ENCODE peak calls at places on chromosome 19, in nine cellular contexts. S is effector memory CD4-positive, alpha-beta T cell; O is tibial artery; P is lung; D is heart left ventricle; Y is GM23338; I is breast epithelium; Q is ascending aorta; Z is substantia nigra. E is an unnamed sample.

GRCh38 chr19:577439-578392 is 5.3 kb downstream of the BSG start:
- DNase-seq in Q (no peak), I (no peak), D (no peak), P (no peak), Z (no peak), S (no peak), O (no peak), Y (peak), E (no peak)

GRCh38 chr19:5623397-5624153 is 692 bp downstream of the SAFB start:
- DNase-seq in O (no peak), S (no peak), Q (peak), Y (no peak), P (no peak), I (no peak), D (no peak), Z (no peak), E (no peak)

GRCh38 chr19:11949201-11949600 is 15.6 kb upstream of the ZNF763 start:
- DNase-seq in D (no peak), Q (no peak), Z (no peak), S (no peak), Y (peak), I (no peak), P (no peak), O (no peak), E (no peak)

GRCh38 chr19:8396185-8396562 is 6.0 kb downstream of the RAB11B start:
- DNase-seq in P (no peak), O (no peak), Q (no peak), D (no peak), S (no peak), I (no peak), Z (no peak), Y (no peak), E (no peak)

GRCh38 chr19:4914736-4915501 is 5.6 kb downstream of the UHRF1 start:
- DNase-seq in D (no peak), Y (no peak), I (no peak), O (no peak), Z (no peak), P (peak), S (peak), Q (no peak), E (no peak)

GRCh38 chr19:34734601-34735103 is 609 bp downstream of the ZNF181 start:
- DNase-seq in O (no peak), D (no peak), P (no peak), Q (no peak), S (no peak), I (no peak), Z (no peak), Y (peak), E (no peak)

GRCh38 chr19:10421981-10422461 is 1.7 kb downstream of the PDE4A start:
- DNase-seq in P (no peak), O (no peak), S (no peak), Q (no peak), Z (no peak), D (no peak), Y (no peak), I (no peak), E (no peak)

GRCh38 chr19:33376423-33376822 is 2.9 kb downstream of the CEBPG start:
- DNase-seq in D (peak), Z (no peak), S (no peak), O (peak), P (peak), Y (no peak), I (no peak), Q (peak), E (no peak)

GRCh38 chr19:50460161-50460765 is 16.0 kb upstream of the EMC10 start:
- DNase-seq in Q (no peak), D (no peak), P (no peak), Z (no peak), S (no peak), Y (peak), O (no peak), I (no peak), E (no peak)

GRCh38 chr19:4555657-4556561 is 3.6 kb downstream of the SEMA6B start:
- DNase-seq in P (no peak), Y (peak), O (no peak), Q (no peak), Z (no peak), S (no peak), D (no peak), I (no peak), E (no peak)

GRCh38 chr19:11242864-11243797 is 3.7 kb downstream of the ANGPTL8 start:
- DNase-seq in O (peak), I (peak), Z (peak), Y (peak), D (peak), S (peak), Q (peak), P (peak), E (peak)

GRCh38 chr19:7137120-7137519 is 67.6 kb downstream of the ZNF557 start:
- DNase-seq in Q (peak), I (no peak), Y (no peak), Z (no peak), O (peak), P (no peak), S (no peak), D (no peak), E (no peak)

GRCh38 chr19:48613024-48613851 is 1.6 kb downstream of the FAM83E start:
- DNase-seq in S (no peak), I (no peak), Y (no peak), Z (peak), O (no peak), P (no peak), D (no peak), Q (no peak), E (no peak)

GRCh38 chr19:36819130-36819630 is 19.0 kb downstream of the ZNF790 start:
- DNase-seq in P (no peak), Y (peak), Q (no peak), S (no peak), O (no peak), Z (no peak), I (no peak), D (no peak), E (no peak)

GRCh38 chr19:14248578-14249011 is 42.6 kb upstream of the ADGRL1 start:
- DNase-seq in Y (peak), I (no peak), Z (peak), P (no peak), Q (peak), O (no peak), S (no peak), D (peak), E (peak)

GRCh38 chr19:13036366-13036976 is 41.2 kb downstream of the NFIX start:
- DNase-seq in S (no peak), O (peak), Z (no peak), Y (no peak), P (peak), Q (peak), I (peak), D (peak), E (no peak)

GRCh38 chr19:827314-827709 is 325 bp upstream of the AZU1 start:
- DNase-seq in Q (no peak), I (no peak), P (no peak), Z (no peak), D (no peak), Y (no peak), S (no peak), O (no peak), E (no peak)

GRCh38 chr19:35236638-35237400 is 8.3 kb upstream of the FAM187B start:
- DNase-seq in P (no peak), I (no peak), S (no peak), Z (no peak), Q (no peak), Y (peak), D (no peak), O (no peak), E (no peak)

GRCh38 chr19:43624933-43625332 is 5.5 kb upstream of the ZNF428 start:
- DNase-seq in D (peak), S (peak), Q (peak), Z (no peak), P (peak), O (no peak), Y (peak), I (no peak), E (no peak)

GRCh38 chr19:2611483-2612464 is 90.7 kb downstream of the GNG7 start:
- DNase-seq in Y (no peak), I (no peak), Z (no peak), O (no peak), Q (no peak), P (no peak), S (no peak), D (no peak), E (no peak)

GRCh38 chr19:19468424-19469050 is 46.8 kb downstream of the TSSK6 start:
- DNase-seq in D (no peak), I (no peak), S (no peak), Q (no peak), Y (no peak), Z (no peak), P (no peak), O (no peak), E (no peak)

GRCh38 chr19:33514885-33515485 is 6.6 kb downstream of the PEPD start:
- DNase-seq in O (no peak), Z (no peak), P (peak), S (no peak), D (peak), Y (no peak), Q (no peak), I (no peak), E (no peak)

GRCh38 chr19:42289556-42290041 is 12.3 kb upstream of the PRR19 start:
- DNase-seq in D (no peak), Q (no peak), O (no peak), Y (no peak), Z (no peak), S (no peak), I (no peak), P (no peak), E (no peak)
- H3K27ac ChIP-seq in D (no peak), Q (no peak), O (no peak), Y (no peak), Z (no peak), S (no peak), I (no peak), P (no peak), E (no peak)

GRCh38 chr19:40165362-40165937 is 25.8 kb upstream of the MAP3K10 start:
- DNase-seq in S (peak), P (peak), D (peak), Z (peak), Y (peak), Q (peak), I (no peak), O (no peak), E (peak)
- H3K27ac ChIP-seq in S (no peak), P (no peak), D (no peak), Z (no peak), Y (no peak), Q (no peak), I (no peak), O (no peak), E (no peak)

GRCh38 chr19:29712744-29713516 is 2.1 kb downstream of the C19orf12 start:
- DNase-seq in I (no peak), Y (no peak), S (no peak), D (no peak), P (no peak), Q (no peak), Z (no peak), O (no peak), E (no peak)
- H3K27ac ChIP-seq in I (no peak), Y (no peak), S (peak), D (peak), P (no peak), Q (no peak), Z (no peak), O (peak), E (no peak)

GRCh38 chr19:56839665-56840451 is 668 bp downstream of the PEG3 start:
- DNase-seq in Q (peak), O (peak), D (peak), Y (no peak), S (no peak), Z (peak), P (peak), I (peak), E (peak)

GRCh38 chr19:56838680-56838929 is 1.9 kb downstream of the PEG3 start:
- DNase-seq in D (no peak), Z (no peak), I (no peak), Q (no peak), O (no peak), P (no peak), Y (no peak), S (no peak), E (no peak)

GRCh38 chr19:56837892-56838679 is 2.4 kb downstream of the PEG3 start:
- DNase-seq in D (peak), S (no peak), P (peak), Z (peak), O (peak), I (peak), Q (peak), Y (no peak), E (peak)

GRCh38 chr19:56840452-56841193 is at the start of the genes PEG3 and ZIM2:
- DNase-seq in Z (peak), D (peak), I (peak), O (peak), P (no peak), Q (peak), S (no peak), Y (no peak), E (peak)

GRCh38 chr19:56838930-56839664 is 1.4 kb downstream of the PEG3 start:
- DNase-seq in D (peak), Q (peak), I (peak), O (peak), P (peak), Z (peak), Y (no peak), S (no peak), E (peak)
- H3K27ac ChIP-seq in D (peak), Q (peak), I (peak), O (peak), P (peak), Z (peak), Y (no peak), S (no peak), E (peak)

GRCh38 chr19:42125536-42125935 is 6.7 kb downstream of the POU2F2 start:
- DNase-seq in O (no peak), I (no peak), P (no peak), Q (no peak), Z (no peak), D (no peak), Y (peak), S (no peak), E (no peak)
- H3K27ac ChIP-seq in O (no peak), I (no peak), P (no peak), Q (no peak), Z (no peak), D (no peak), Y (no peak), S (no peak), E (no peak)

GRCh38 chr19:38316477-38317067 is 825 bp upstream of the YIF1B start:
- DNase-seq in O (no peak), I (no peak), D (no peak), Q (no peak), Z (no peak), Y (no peak), P (no peak), S (no peak), E (no peak)
- H3K27ac ChIP-seq in O (peak), I (peak), D (peak), Q (peak), Z (peak), Y (peak), P (peak), S (peak), E (peak)

DNA sequence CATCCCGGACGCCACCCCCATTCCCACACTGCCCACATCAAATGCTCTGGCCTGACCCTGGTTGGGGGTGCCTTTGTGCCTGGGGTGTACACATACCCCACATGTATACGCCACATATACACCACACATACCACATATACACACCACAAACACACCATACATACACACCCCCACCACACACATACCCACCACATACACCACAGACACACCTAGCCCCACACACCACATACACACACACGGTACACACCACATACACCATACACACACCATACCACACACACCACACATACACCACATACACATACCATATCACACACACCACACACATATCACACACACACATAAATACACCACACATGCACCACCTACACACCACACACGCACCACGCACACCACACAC is 10.2 kb downstream of the ERFL start:
- DNase-seq in I (no peak), S (no peak), D (no peak), P (no peak), Q (no peak), O (no peak), Z (no peak), Y (no peak), E (no peak)
- H3K27ac ChIP-seq in I (no peak), S (no peak), D (no peak), P (no peak), Q (no peak), O (no peak), Z (no peak), Y (no peak), E (no peak)

DNA sequence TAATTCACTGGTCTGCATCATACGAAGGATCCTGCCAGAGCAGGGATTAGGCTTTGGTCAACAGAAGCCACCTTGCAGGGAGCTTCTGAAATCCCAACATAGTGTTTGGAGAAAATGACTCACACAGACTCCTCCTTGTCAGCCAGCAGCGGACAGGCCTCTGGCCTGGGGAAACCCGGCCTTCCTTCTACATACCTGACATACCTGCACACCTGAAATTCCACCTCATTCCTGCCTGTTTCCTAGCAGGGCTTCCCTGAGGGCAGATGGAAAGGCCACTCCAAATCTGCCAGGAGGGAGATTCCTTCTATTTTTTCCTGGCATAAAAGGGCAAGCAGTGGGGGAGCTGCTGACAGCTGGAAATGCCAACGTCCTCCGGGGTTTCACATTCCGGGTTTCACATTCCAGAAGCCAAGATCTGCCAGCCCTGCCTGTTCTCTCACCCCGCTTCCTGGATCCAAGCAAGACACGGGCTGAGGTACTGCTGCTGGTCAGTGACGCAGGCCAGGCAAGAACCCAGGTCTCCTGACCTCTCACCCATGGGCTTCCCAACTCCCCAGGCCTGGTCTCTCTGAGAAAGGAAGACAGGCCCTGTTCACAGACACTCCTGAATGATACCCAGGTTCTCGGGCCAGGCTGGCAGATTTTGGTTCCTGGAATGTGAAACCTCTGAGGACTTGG is 18.2 kb upstream of the IGFL1 start:
- DNase-seq in I (peak), S (no peak), D (no peak), Z (no peak), Y (peak), Q (no peak), P (peak), O (no peak), E (no peak)
- H3K27ac ChIP-seq in I (peak), S (no peak), D (no peak), Z (no peak), Y (peak), Q (no peak), P (peak), O (no peak), E (no peak)